ENCODE peak calls at places on chromosomes 11 and 22, in five cellular contexts. One of them, this sample, is unnamed. For H3K27me3, the result is how much of the 10 kb centered on the place peaks cover.

GRCh38 chr11:117478926-117479325 is 151.3 kb downstream of the CEP164 start:
- DNase-seq in effector memory CD4-positive, alpha-beta T cell: no peak
- DNase-seq in Peyer's patch: no peak
- DNase-seq in keratinocyte: no peak
- DNase-seq in esophagus squamous epithelium: no peak
- DNase-seq in this sample: peak

GRCh38 chr22:46421272-46421671 is 85.8 kb downstream of the TRMU start:
- DNase-seq in effector memory CD4-positive, alpha-beta T cell: peak
- DNase-seq in Peyer's patch: peak
- DNase-seq in keratinocyte: no peak
- DNase-seq in esophagus squamous epithelium: no peak
- DNase-seq in this sample: no peak

GRCh38 chr22:33922268-33922667 is 2.0 kb upstream of the LARGE1 start:
- DNase-seq in effector memory CD4-positive, alpha-beta T cell: no peak
- DNase-seq in Peyer's patch: peak
- DNase-seq in keratinocyte: no peak
- DNase-seq in esophagus squamous epithelium: no peak
- DNase-seq in this sample: no peak

GRCh38 chr22:48705917-48706605 is 1121.6 kb downstream of the BRD1 start:
- DNase-seq in effector memory CD4-positive, alpha-beta T cell: no peak
- DNase-seq in Peyer's patch: no peak
- DNase-seq in keratinocyte: no peak
- DNase-seq in esophagus squamous epithelium: no peak
- DNase-seq in this sample: peak

GRCh38 chr11:19632435-19632834 is 80.2 kb upstream of the NAV2 start:
- DNase-seq in effector memory CD4-positive, alpha-beta T cell: no peak
- DNase-seq in Peyer's patch: no peak
- DNase-seq in keratinocyte: peak
- DNase-seq in esophagus squamous epithelium: no peak
- DNase-seq in this sample: no peak

GRCh38 chr11:72041364-72042058 is 38.8 kb downstream of the NUMA1 start:
- DNase-seq in effector memory CD4-positive, alpha-beta T cell: peak
- DNase-seq in Peyer's patch: peak
- DNase-seq in keratinocyte: no peak
- DNase-seq in esophagus squamous epithelium: no peak
- DNase-seq in this sample: no peak

GRCh38 chr11:116813170-116813569 is 9.9 kb downstream of the APOA4 start:
- DNase-seq in effector memory CD4-positive, alpha-beta T cell: no peak
- DNase-seq in Peyer's patch: no peak
- DNase-seq in keratinocyte: no peak
- DNase-seq in esophagus squamous epithelium: no peak
- DNase-seq in this sample: no peak

GRCh38 chr11:8650401-8650990 is 32.0 kb downstream of the TRIM66 start:
- DNase-seq in effector memory CD4-positive, alpha-beta T cell: no peak
- DNase-seq in Peyer's patch: no peak
- DNase-seq in keratinocyte: no peak
- DNase-seq in esophagus squamous epithelium: no peak
- DNase-seq in this sample: no peak

GRCh38 chr11:15933896-15934625 is 422.3 kb downstream of the SOX6 start:
- DNase-seq in effector memory CD4-positive, alpha-beta T cell: no peak
- DNase-seq in Peyer's patch: no peak
- DNase-seq in keratinocyte: no peak
- DNase-seq in esophagus squamous epithelium: no peak
- DNase-seq in this sample: no peak

GRCh38 chr11:67120881-67121710 is 2.0 kb downstream of the KDM2A start:
- DNase-seq in effector memory CD4-positive, alpha-beta T cell: no peak
- DNase-seq in Peyer's patch: peak
- DNase-seq in keratinocyte: no peak
- DNase-seq in esophagus squamous epithelium: no peak
- DNase-seq in this sample: no peak

GRCh38 chr22:41369089-41369745 is 12.5 kb upstream of the TEF start:
- DNase-seq in effector memory CD4-positive, alpha-beta T cell: no peak
- DNase-seq in Peyer's patch: no peak
- DNase-seq in keratinocyte: no peak
- DNase-seq in esophagus squamous epithelium: no peak
- DNase-seq in this sample: no peak

GRCh38 chr11:94910779-94911178 is 62.6 kb downstream of the CWC15 start:
- DNase-seq in effector memory CD4-positive, alpha-beta T cell: no peak
- DNase-seq in Peyer's patch: no peak
- DNase-seq in keratinocyte: no peak
- DNase-seq in esophagus squamous epithelium: no peak
- DNase-seq in this sample: no peak

GRCh38 chr22:31039393-31039792 is 41.7 kb upstream of the SMTN start:
- DNase-seq in effector memory CD4-positive, alpha-beta T cell: no peak
- DNase-seq in Peyer's patch: no peak
- DNase-seq in keratinocyte: no peak
- DNase-seq in esophagus squamous epithelium: no peak
- DNase-seq in this sample: no peak

GRCh38 chr22:39748877-39749276 is 144.7 kb downstream of the ENTHD1 start:
- DNase-seq in effector memory CD4-positive, alpha-beta T cell: no peak
- DNase-seq in Peyer's patch: no peak
- DNase-seq in keratinocyte: no peak
- DNase-seq in esophagus squamous epithelium: no peak
- DNase-seq in this sample: no peak

GRCh38 chr11:65290448-65291165 is 24.1 kb upstream of the CDC42EP2 start:
- DNase-seq in effector memory CD4-positive, alpha-beta T cell: no peak
- DNase-seq in Peyer's patch: peak
- DNase-seq in keratinocyte: no peak
- DNase-seq in esophagus squamous epithelium: no peak
- DNase-seq in this sample: no peak

GRCh38 chr22:37690901-37691504 is 4.9 kb downstream of the NOL12 start:
- DNase-seq in effector memory CD4-positive, alpha-beta T cell: no peak
- DNase-seq in Peyer's patch: no peak
- DNase-seq in keratinocyte: peak
- DNase-seq in esophagus squamous epithelium: no peak
- DNase-seq in this sample: peak

GRCh38 chr22:46049726-46050450 is 72.9 kb upstream of the WNT7B start:
- DNase-seq in effector memory CD4-positive, alpha-beta T cell: no peak
- DNase-seq in Peyer's patch: no peak
- DNase-seq in keratinocyte: no peak
- DNase-seq in esophagus squamous epithelium: no peak
- DNase-seq in this sample: peak

GRCh38 chr11:117717485-117718314 is 79.3 kb downstream of the DSCAML1 start:
- DNase-seq in effector memory CD4-positive, alpha-beta T cell: no peak
- DNase-seq in Peyer's patch: no peak
- DNase-seq in keratinocyte: no peak
- DNase-seq in esophagus squamous epithelium: no peak
- DNase-seq in this sample: no peak

GRCh38 chr22:39556970-39557811 is 13.4 kb upstream of the CACNA1I start:
- DNase-seq in effector memory CD4-positive, alpha-beta T cell: no peak
- DNase-seq in Peyer's patch: no peak
- DNase-seq in keratinocyte: no peak
- DNase-seq in esophagus squamous epithelium: no peak
- DNase-seq in this sample: no peak

GRCh38 chr11:73866586-73866996 is 10.1 kb downstream of the COA4 start:
- DNase-seq in effector memory CD4-positive, alpha-beta T cell: no peak
- DNase-seq in Peyer's patch: no peak
- DNase-seq in keratinocyte: peak
- DNase-seq in esophagus squamous epithelium: no peak
- DNase-seq in this sample: no peak

GRCh38 chr11:128550967-128551522 is 36.3 kb downstream of the ETS1 start:
- DNase-seq in effector memory CD4-positive, alpha-beta T cell: no peak
- DNase-seq in Peyer's patch: no peak
- DNase-seq in keratinocyte: no peak
- DNase-seq in esophagus squamous epithelium: no peak
- DNase-seq in this sample: no peak

GRCh38 chr11:128550261-128550821 is 37.0 kb downstream of the ETS1 start:
- DNase-seq in effector memory CD4-positive, alpha-beta T cell: no peak
- DNase-seq in Peyer's patch: no peak
- DNase-seq in keratinocyte: no peak
- DNase-seq in esophagus squamous epithelium: no peak
- DNase-seq in this sample: no peak

GRCh38 chr11:128547946-128548654 is 39.3 kb downstream of the ETS1 start:
- DNase-seq in effector memory CD4-positive, alpha-beta T cell: no peak
- DNase-seq in Peyer's patch: no peak
- DNase-seq in keratinocyte: no peak
- DNase-seq in esophagus squamous epithelium: no peak
- DNase-seq in this sample: no peak

GRCh38 chr11:128548655-128549255 is 38.6 kb downstream of the ETS1 start:
- DNase-seq in effector memory CD4-positive, alpha-beta T cell: no peak
- DNase-seq in Peyer's patch: peak
- DNase-seq in keratinocyte: no peak
- DNase-seq in esophagus squamous epithelium: no peak
- DNase-seq in this sample: no peak

DNA sequence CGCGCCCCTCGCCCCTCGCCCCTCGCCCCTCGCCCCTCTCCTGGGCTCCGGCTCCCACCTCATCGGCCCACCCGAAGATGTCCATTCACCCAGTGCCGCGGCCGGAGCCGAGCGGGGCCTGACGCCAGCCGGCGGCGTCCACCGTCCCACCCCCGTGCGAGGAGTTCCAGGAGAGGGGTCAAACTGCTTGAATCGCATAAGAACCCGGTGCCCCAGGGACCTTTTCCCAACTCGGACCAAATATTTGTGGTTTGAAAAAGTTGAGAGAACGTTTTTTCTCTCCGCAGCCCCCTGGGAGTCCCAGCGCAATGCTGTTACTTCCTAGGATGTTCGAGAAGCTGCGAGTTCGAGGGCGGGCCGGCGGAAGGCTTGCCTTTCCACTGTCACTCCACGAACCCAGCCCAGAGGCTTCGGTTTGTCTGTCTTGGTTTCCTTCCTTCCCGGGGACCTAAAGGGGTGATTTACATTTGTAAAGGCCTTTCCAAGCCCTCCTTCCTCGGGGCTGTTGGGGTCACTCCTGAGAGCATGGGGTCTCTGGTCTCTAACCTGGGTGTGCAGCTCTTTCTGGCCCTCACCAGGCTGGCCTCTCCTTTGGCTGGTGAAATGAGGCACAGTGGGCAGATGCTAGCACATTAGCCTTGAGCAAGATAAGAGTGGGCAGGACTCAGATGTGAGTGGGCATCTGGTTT is 38.0 kb downstream of the ETS1 start:
- DNase-seq in effector memory CD4-positive, alpha-beta T cell: no peak
- DNase-seq in Peyer's patch: no peak
- DNase-seq in keratinocyte: no peak
- DNase-seq in esophagus squamous epithelium: no peak
- DNase-seq in this sample: no peak
- H3K4me3 ChIP-seq in effector memory CD4-positive, alpha-beta T cell: peak
- H3K4me3 ChIP-seq in Peyer's patch: peak
- H3K4me3 ChIP-seq in keratinocyte: no peak
- H3K4me3 ChIP-seq in esophagus squamous epithelium: peak
- H3K4me3 ChIP-seq in this sample: no peak

GRCh38 chr11:1085440-1086170 is 10.9 kb downstream of the MUC2 start:
- DNase-seq in effector memory CD4-positive, alpha-beta T cell: no peak
- DNase-seq in Peyer's patch: no peak
- DNase-seq in keratinocyte: no peak
- DNase-seq in esophagus squamous epithelium: no peak
- DNase-seq in this sample: no peak

GRCh38 chr11:1086171-1087102 is 11.8 kb downstream of the MUC2 start:
- DNase-seq in effector memory CD4-positive, alpha-beta T cell: no peak
- DNase-seq in Peyer's patch: no peak
- DNase-seq in keratinocyte: no peak
- DNase-seq in esophagus squamous epithelium: no peak
- DNase-seq in this sample: peak

GRCh38 chr11:1083621-1084551 is 9.2 kb downstream of the MUC2 start:
- DNase-seq in effector memory CD4-positive, alpha-beta T cell: no peak
- DNase-seq in Peyer's patch: no peak
- DNase-seq in keratinocyte: no peak
- DNase-seq in esophagus squamous epithelium: no peak
- DNase-seq in this sample: peak

GRCh38 chr11:1082728-1083620 is 8.3 kb downstream of the MUC2 start:
- DNase-seq in effector memory CD4-positive, alpha-beta T cell: no peak
- DNase-seq in Peyer's patch: no peak
- DNase-seq in keratinocyte: no peak
- DNase-seq in esophagus squamous epithelium: no peak
- DNase-seq in this sample: peak

DNA sequence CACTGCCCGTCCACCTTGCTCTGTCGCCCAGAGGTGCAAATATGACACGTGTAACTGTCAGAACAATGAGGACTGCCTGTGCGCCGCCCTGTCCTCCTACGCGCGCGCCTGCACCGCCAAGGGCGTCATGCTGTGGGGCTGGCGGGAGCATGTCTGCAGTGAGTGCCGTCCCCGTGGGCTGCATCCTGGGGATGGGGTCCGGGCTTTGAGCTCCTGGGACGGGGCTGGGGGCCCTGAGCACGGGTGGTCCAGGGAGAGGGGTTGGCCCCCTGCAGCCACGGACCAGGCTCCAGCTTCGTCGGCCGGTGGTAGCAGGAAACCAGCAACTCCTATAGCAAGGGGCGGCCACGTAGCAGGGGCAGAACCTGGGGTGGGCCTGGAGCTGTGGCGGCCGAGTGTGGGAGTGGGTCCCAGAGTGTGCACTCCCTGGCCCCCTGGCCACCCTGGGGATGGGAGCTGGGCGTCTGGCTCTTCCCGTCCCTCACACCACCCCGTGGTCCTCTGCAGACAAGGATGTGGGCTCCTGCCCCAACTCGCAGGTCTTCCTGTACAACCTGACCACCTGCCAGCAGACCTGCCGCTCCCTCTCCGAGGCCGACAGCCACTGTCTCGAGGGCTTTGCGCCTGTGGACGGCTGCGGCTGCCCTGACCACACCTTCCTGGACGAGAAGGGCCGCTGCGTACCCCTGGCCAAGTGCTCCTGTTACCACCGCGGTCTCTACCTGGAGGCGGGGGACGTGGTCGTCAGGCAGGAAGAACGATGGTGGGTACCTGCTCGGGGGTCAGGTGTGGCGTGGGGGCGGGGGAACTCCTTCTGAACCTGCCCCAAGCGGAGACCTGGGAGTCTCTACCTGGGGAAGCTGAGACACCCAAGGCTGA is 10.1 kb downstream of the MUC2 start:
- DNase-seq in effector memory CD4-positive, alpha-beta T cell: no peak
- DNase-seq in Peyer's patch: no peak
- DNase-seq in keratinocyte: no peak
- DNase-seq in esophagus squamous epithelium: no peak
- DNase-seq in this sample: peak
- H3K27me3 ChIP-seq in effector memory CD4-positive, alpha-beta T cell: under half
- H3K27me3 ChIP-seq in Peyer's patch: under half
- H3K27me3 ChIP-seq in keratinocyte: under half
- H3K27me3 ChIP-seq in esophagus squamous epithelium: under half
- H3K27me3 ChIP-seq in this sample: under half

DNA sequence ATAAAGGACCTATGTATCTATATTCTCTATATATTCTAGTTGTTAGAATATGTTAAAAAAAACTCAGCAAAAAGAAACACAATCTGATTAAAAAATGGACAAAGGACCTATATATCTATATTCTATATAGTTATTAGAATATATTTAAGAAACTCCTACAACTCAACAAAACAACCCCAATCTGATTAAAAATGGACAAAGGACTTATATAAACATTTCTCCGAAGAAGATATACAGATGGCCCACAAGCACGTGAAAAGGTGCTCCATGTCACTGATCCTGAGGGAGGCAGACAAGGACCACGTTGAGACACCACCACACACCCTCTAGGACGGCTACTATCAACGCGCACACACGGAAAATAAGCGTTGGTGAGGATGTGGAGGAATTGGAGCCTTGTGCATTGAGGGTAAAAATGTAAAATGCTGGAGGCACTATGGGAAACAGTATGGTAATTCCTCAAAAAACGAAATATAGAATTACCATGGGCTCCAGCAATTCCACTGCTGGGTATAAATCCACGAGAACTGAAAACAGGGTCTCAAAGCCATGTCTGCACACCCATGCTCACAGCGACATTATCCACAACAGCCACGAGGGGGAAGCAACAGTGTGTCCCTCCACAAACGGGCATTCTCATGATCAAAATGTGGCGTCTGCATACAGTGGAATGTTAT is 22.7 kb downstream of the YPEL1 start:
- DNase-seq in effector memory CD4-positive, alpha-beta T cell: peak
- DNase-seq in Peyer's patch: peak
- DNase-seq in keratinocyte: no peak
- DNase-seq in esophagus squamous epithelium: no peak
- DNase-seq in this sample: no peak
- H3K4me3 ChIP-seq in effector memory CD4-positive, alpha-beta T cell: no peak
- H3K4me3 ChIP-seq in Peyer's patch: no peak
- H3K4me3 ChIP-seq in keratinocyte: no peak
- H3K4me3 ChIP-seq in esophagus squamous epithelium: no peak
- H3K4me3 ChIP-seq in this sample: no peak

GRCh38 chr11:61542661-61543060 is 34.1 kb downstream of the LRRC10B start:
- DNase-seq in effector memory CD4-positive, alpha-beta T cell: no peak
- DNase-seq in Peyer's patch: no peak
- DNase-seq in keratinocyte: no peak
- DNase-seq in esophagus squamous epithelium: no peak
- DNase-seq in this sample: no peak
- H3K27me3 ChIP-seq in effector memory CD4-positive, alpha-beta T cell: under half
- H3K27me3 ChIP-seq in Peyer's patch: under half
- H3K27me3 ChIP-seq in keratinocyte: under half
- H3K27me3 ChIP-seq in esophagus squamous epithelium: half or more
- H3K27me3 ChIP-seq in this sample: under half

This sample was measured in RWPE2.